ENCODE peak calls at places on chromosomes 1 and 21, in nine cellular contexts. O, W, Q, L, I, D, S, U and H are unnamed samples.

GRCh38 chr21:20999567-21000169 is 1.5 kb downstream of the NCAM2 start:
- DNase-seq in Q (peak), O (no peak), U (no peak), W (peak), I (peak), D (no peak), L (peak), S (peak), H (peak)

GRCh38 chr1:203300441-203301330 is 4.6 kb upstream of the BTG2 start:
- DNase-seq in Q (no peak), W (no peak), I (no peak), U (no peak), D (no peak), L (no peak), S (no peak), O (no peak), H (no peak)

GRCh38 chr1:38486115-38486514 is 373.5 kb downstream of the RRAGC start:
- DNase-seq in W (no peak), U (no peak), L (no peak), D (no peak), I (no peak), Q (no peak), S (peak), O (no peak), H (no peak)

GRCh38 chr1:201982923-201983805 is 716 bp downstream of the RNPEP start:
- DNase-seq in W (peak), D (peak), O (peak), S (peak), Q (peak), U (peak), I (peak), L (peak), H (peak)

GRCh38 chr1:153921803-153922075 is 1.0 kb downstream of the GATAD2B start:
- DNase-seq in I (no peak), S (peak), Q (no peak), O (no peak), D (no peak), U (no peak), W (no peak), L (no peak), H (peak)

GRCh38 chr1:43272161-43272560 is 2.4 kb downstream of the TMEM125 start:
- DNase-seq in D (no peak), S (peak), O (no peak), W (no peak), U (peak), I (no peak), Q (no peak), L (no peak), H (no peak)

GRCh38 chr21:33434770-33435360 is 31.7 kb downstream of the IFNGR2 start:
- DNase-seq in W (no peak), I (peak), O (no peak), L (peak), S (no peak), U (no peak), Q (peak), D (peak), H (no peak)

GRCh38 chr1:10904396-10905358 is 107.8 kb upstream of the TARDBP start:
- DNase-seq in O (peak), S (no peak), W (no peak), L (no peak), I (no peak), D (no peak), Q (peak), U (no peak), H (no peak)

GRCh38 chr1:9589719-9590157 is 1.0 kb downstream of the TMEM201 start:
- DNase-seq in U (no peak), O (no peak), Q (no peak), I (no peak), W (no peak), D (no peak), L (peak), S (no peak), H (no peak)

GRCh38 chr1:201528631-201529260 is 10.2 kb upstream of the NAV1 start:
- DNase-seq in Q (no peak), L (peak), W (no peak), D (no peak), O (no peak), S (no peak), I (no peak), U (no peak), H (no peak)

GRCh38 chr1:21830792-21831453 is 18.9 kb downstream of the LDLRAD2 start:
- DNase-seq in Q (no peak), S (no peak), D (no peak), U (no peak), L (no peak), I (no peak), O (peak), W (no peak), H (no peak)

GRCh38 chr21:41837756-41838297 is 41.3 kb downstream of the PRDM15 start:
- DNase-seq in Q (no peak), D (no peak), L (no peak), U (no peak), S (no peak), W (no peak), O (no peak), I (no peak), H (no peak)

GRCh38 chr1:30611741-30612309 is 111.6 kb downstream of the MATN1 start:
- DNase-seq in L (peak), S (peak), I (no peak), D (no peak), O (no peak), W (no peak), U (peak), Q (no peak), H (no peak)

GRCh38 chr1:201190624-201191051 is at the start of gene IGFN1:
- DNase-seq in S (peak), I (no peak), W (peak), L (no peak), D (no peak), O (no peak), U (no peak), Q (no peak), H (no peak)

GRCh38 chr1:41500378-41500777 is 15.9 kb upstream of the EDN2 start:
- DNase-seq in Q (no peak), D (no peak), L (peak), S (peak), O (peak), W (no peak), I (no peak), U (no peak), H (peak)

GRCh38 chr1:106748581-106748980 is 307.9 kb upstream of the PRMT6 start:
- DNase-seq in U (no peak), L (no peak), O (no peak), W (no peak), Q (no peak), S (no peak), D (no peak), I (no peak), H (no peak)

GRCh38 chr21:29219165-29219770 is 79.5 kb upstream of the BACH1 start:
- DNase-seq in W (no peak), I (no peak), L (no peak), D (no peak), U (no peak), S (no peak), O (no peak), Q (no peak), H (peak)

GRCh38 chr21:39637971-39638628 is 25.4 kb downstream of the B3GALT5 start:
- DNase-seq in U (no peak), W (no peak), S (no peak), O (no peak), I (no peak), D (no peak), Q (no peak), L (no peak), H (peak)

GRCh38 chr1:103489881-103490280 is 35.6 kb upstream of the RNPC3 start:
- DNase-seq in L (peak), U (no peak), I (no peak), Q (no peak), W (no peak), D (no peak), S (no peak), O (no peak), H (no peak)

GRCh38 chr1:109255097-109255651 is 5.8 kb downstream of the CELSR2 start:
- DNase-seq in U (no peak), I (no peak), Q (no peak), L (no peak), W (no peak), D (no peak), S (peak), O (peak), H (no peak)

GRCh38 chr1:193971595-193971994 is 785.2 kb upstream of the B3GALT2 start:
- DNase-seq in U (no peak), W (no peak), D (no peak), L (no peak), Q (no peak), O (no peak), I (peak), S (no peak), H (no peak)

GRCh38 chr1:242187171-242187570 is 188.3 kb upstream of the MAP1LC3C start:
- DNase-seq in D (no peak), W (no peak), U (no peak), L (no peak), Q (no peak), O (no peak), S (no peak), I (no peak), H (no peak)

GRCh38 chr1:203290261-203291089 is 14.8 kb upstream of the BTG2 start:
- DNase-seq in U (peak), D (peak), W (peak), I (peak), Q (no peak), O (peak), L (peak), S (peak), H (peak)

GRCh38 chr1:178279287-178279686 is 185.4 kb downstream of the RASAL2 start:
- DNase-seq in D (no peak), S (no peak), Q (no peak), I (no peak), L (no peak), W (no peak), O (no peak), U (no peak), H (no peak)

GRCh38 chr1:3283849-3284248 is 170.6 kb upstream of the ARHGEF16 start:
- DNase-seq in O (no peak), S (peak), Q (no peak), W (peak), I (no peak), L (peak), D (no peak), U (no peak), H (peak)

GRCh38 chr1:228207851-228208821 is at the start of gene OBSCN:
- DNase-seq in S (no peak), Q (no peak), W (no peak), U (no peak), L (no peak), I (no peak), O (peak), D (no peak), H (no peak)

GRCh38 chr1:163170975-163171676 is 31.6 kb downstream of the RGS5 start:
- DNase-seq in W (no peak), O (no peak), S (no peak), L (peak), U (no peak), I (peak), Q (no peak), D (no peak), H (no peak)

GRCh38 chr1:186512698-186513457 is 52.0 kb upstream of the PDC start:
- DNase-seq in Q (no peak), I (no peak), D (no peak), U (no peak), W (no peak), O (no peak), S (peak), L (no peak), H (no peak)

GRCh38 chr1:98898901-98899300 is 105.8 kb downstream of the PLPPR5 start:
- DNase-seq in U (no peak), S (no peak), Q (no peak), O (no peak), W (no peak), L (peak), I (no peak), D (no peak), H (no peak)

GRCh38 chr1:27418326-27418761 is 25.9 kb downstream of the GPR3 start:
- DNase-seq in I (peak), U (no peak), L (peak), W (no peak), S (no peak), O (peak), Q (no peak), D (peak), H (peak)

GRCh38 chr21:45910548-45911221 is 70.9 kb upstream of the COL6A1 start:
- DNase-seq in O (peak), D (no peak), Q (no peak), U (no peak), S (no peak), I (no peak), L (no peak), W (no peak), H (no peak)

GRCh38 chr1:204314209-204314892 is 45.4 kb downstream of the PLEKHA6 start:
- DNase-seq in I (no peak), S (no peak), O (no peak), U (no peak), L (no peak), W (peak), Q (no peak), D (no peak), H (no peak)

DNA sequence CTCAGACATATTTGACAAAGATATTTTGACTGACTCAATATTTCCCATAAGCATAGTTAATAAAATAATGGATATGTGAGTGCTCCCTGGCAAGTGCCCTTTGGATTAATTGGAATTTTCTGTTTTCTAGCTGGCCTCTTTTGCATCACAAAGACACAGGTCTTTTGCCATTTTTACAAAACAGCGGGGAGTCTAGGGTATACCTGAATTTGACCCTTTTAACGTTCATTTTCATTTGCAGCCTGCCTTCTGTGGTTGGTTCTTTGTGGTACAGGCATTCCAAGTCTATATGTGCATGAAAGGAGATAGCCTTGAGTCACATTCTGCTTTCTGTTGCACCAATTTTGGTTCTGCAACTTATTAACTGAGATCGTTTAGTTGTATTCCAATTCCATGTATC is 171.7 kb downstream of the CRB1 start:
- DNase-seq in D (no peak), S (no peak), L (no peak), I (no peak), O (no peak), Q (no peak), U (no peak), W (no peak), H (no peak)
- H3K27ac ChIP-seq in D (no peak), S (no peak), L (no peak), I (no peak), O (no peak), Q (no peak), U (no peak), W (no peak), H (no peak)

GRCh38 chr1:54884768-54885167 is 2.2 kb downstream of the DHCR24 start:
- DNase-seq in O (no peak), U (no peak), S (no peak), L (no peak), D (no peak), I (no peak), Q (peak), W (no peak), H (no peak)

GRCh38 chr1:54882483-54882882 is 4.5 kb downstream of the DHCR24 start:
- DNase-seq in U (no peak), W (no peak), L (peak), D (no peak), I (no peak), S (no peak), Q (peak), O (no peak), H (no peak)

GRCh38 chr1:54884135-54884586 is 2.8 kb downstream of the DHCR24 start:
- DNase-seq in I (no peak), W (no peak), Q (no peak), O (no peak), U (no peak), L (peak), D (peak), S (no peak), H (no peak)

GRCh38 chr1:54885237-54885679 is 1.7 kb downstream of the DHCR24 start:
- DNase-seq in I (no peak), Q (no peak), L (no peak), U (peak), S (no peak), W (no peak), O (no peak), D (no peak), H (no peak)

DNA sequence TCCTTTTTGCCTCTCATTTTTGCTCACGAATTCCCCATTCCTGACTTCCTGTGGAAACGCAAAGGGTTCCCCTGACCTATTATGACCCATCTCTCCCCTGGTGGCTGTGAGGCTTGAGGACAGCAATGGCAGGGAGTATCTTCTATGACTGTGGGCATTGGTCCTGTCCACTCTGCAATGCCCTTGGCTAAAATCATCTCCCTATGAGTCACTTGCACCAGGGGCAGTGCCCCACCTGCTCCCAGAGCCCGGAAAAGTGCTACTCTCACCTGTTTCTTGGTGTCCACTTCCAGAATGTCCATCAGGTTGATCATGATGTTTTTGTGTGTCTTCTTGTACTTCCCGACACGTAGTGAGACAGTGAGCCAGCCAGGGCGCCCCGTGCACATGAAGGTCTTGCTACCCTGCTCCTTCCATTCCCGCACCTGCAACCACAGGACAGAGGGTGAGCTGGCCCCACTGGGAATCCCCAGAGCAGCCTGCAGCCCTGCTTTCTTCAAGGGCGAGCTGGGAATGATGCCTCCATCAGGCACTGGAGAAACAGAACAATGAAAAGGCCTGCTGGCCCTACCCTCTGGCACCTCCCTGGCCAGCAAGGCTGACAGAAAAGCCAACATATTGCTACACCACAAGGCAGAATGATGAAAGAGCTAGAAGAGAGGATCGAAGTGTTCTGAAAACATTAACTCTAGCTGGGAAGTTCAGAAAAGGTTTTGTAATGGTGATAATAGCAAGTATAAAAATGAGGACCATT is 3.5 kb downstream of the DHCR24 start:
- DNase-seq in O (peak), D (no peak), L (peak), U (peak), I (no peak), W (no peak), S (no peak), Q (peak), H (no peak)
- H3K27ac ChIP-seq in O (peak), D (no peak), L (peak), U (peak), I (no peak), W (no peak), S (no peak), Q (no peak), H (no peak)

GRCh38 chr1:210291786-210292275 is 36.9 kb upstream of the HHAT start:
- DNase-seq in S (no peak), L (peak), Q (no peak), I (no peak), U (no peak), W (no peak), D (peak), O (no peak), H (no peak)

GRCh38 chr1:210289248-210289647 is 39.5 kb upstream of the HHAT start:
- DNase-seq in O (no peak), Q (no peak), I (no peak), W (no peak), S (no peak), U (no peak), D (no peak), L (no peak), H (no peak)

GRCh38 chr1:210293191-210293607 is 35.5 kb upstream of the HHAT start:
- DNase-seq in U (no peak), O (peak), S (no peak), I (peak), L (peak), W (no peak), D (peak), Q (no peak), H (peak)

GRCh38 chr1:210292276-210292851 is 36.3 kb upstream of the HHAT start:
- DNase-seq in D (no peak), W (peak), O (peak), S (peak), Q (no peak), L (peak), I (no peak), U (no peak), H (peak)

DNA sequence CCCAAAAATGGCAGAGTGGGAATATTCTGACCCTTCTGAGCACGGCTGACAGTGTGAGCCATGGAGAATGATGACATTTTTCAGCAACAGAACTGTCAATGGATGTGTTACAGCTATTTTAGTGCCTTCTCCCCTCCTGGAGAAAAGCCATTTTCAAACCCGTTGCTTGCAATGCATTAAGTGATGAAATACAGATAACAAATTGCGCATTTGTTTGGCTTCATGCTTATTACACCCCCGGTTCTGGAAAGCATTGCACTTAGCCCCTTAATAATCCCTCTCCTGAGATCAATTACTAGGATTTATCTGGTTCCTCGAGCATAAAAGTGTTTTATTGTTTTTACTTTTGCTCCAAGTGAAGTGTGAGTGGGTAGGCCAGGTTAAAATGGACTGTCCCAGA is 37.6 kb upstream of the HHAT start:
- DNase-seq in L (no peak), U (no peak), I (no peak), O (no peak), S (no peak), W (no peak), D (no peak), Q (no peak), H (no peak)
- H3K27ac ChIP-seq in L (no peak), U (no peak), I (no peak), O (no peak), S (no peak), W (no peak), D (no peak), Q (no peak), H (no peak)

DNA sequence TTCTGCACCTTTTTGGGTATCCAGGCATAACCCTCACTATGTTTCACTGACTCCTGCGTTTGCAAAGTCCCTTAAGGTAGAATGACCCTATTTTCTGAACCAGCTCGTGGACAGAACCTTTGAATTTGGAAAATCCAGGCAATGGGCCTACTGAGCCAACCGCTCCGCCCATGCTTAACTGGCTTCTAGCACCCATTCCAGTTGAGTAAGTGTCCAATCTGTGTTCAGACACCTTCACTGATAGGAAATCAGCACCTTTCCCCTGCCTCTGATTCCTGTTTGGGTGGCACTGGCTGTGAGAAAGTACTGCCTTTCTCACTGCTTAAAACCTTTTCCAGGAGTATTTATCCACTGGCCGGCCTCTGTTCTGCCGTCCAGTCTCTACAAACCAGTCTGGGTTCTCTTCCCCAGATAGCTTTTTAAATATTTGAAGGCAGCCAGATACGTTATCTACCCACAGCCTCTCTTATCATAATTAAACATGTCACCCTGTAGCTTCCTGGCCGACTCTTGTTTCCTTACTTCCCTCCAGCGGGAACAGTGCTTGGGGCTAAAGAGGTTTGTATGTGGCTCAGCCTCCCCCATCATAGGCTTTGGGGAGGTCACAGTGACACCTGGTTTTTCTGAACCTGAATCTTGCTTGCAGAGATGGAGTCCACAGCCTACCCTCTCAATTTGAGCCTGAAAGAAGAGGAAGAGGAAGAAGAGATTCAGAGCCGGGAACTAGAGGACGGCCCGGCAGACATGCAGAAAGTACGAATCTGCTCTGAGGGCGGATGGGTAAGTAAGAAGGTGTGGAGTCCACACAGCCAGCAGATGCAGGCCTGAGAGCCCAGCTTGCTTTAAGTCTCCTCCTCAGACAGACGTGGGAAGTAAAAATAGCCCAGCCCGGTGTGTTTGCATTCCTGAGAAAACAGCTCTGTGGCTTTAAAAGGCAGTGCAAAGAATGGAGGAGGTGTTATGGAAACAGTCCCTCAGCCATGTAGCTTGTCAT is 1.3 kb downstream of the POGK start:
- DNase-seq in D (peak), S (peak), L (peak), Q (no peak), O (no peak), I (peak), W (no peak), U (no peak), H (peak)
- H3K27ac ChIP-seq in D (no peak), S (peak), L (no peak), Q (peak), O (peak), I (no peak), W (no peak), U (no peak), H (peak)

GRCh38 chr1:91281782-91282181 is 122.9 kb downstream of the HFM1 start:
- DNase-seq in O (no peak), S (no peak), W (no peak), I (no peak), U (no peak), Q (no peak), L (no peak), D (no peak), H (no peak)
- H3K27ac ChIP-seq in O (no peak), S (no peak), W (no peak), I (no peak), U (no peak), Q (no peak), L (no peak), D (no peak), H (no peak)